ENCODE peak calls at places on chromosomes 16 and 17, in six cellular contexts. M, Z, L, O, I and H are unnamed samples.

GRCh38 chr17:45136846-45137560 is 1.5 kb downstream of the ACBD4 start:
- DNase-seq in I (no peak), O (no peak), L (no peak), M (no peak), Z (peak; percentile 63), H (peak; percentile 42)

GRCh38 chr17:12388206-12388605 is 277.5 kb upstream of the MYOCD start:
- DNase-seq in I (no peak), M (no peak), Z (no peak), O (peak; percentile 57), L (no peak), H (no peak)

GRCh38 chr17:35540589-35541404 is 3.3 kb upstream of the SLFN12L start:
- DNase-seq in O (peak; percentile 53), M (no peak), Z (no peak), I (peak; percentile 73), L (no peak), H (peak; percentile 25)

GRCh38 chr16:4101421-4102275 is 14.6 kb downstream of the ADCY9 start:
- DNase-seq in Z (peak; percentile 76), I (no peak), O (no peak), L (no peak), M (no peak), H (peak; percentile 36)

GRCh38 chr17:82960419-82961271 is 118.8 kb upstream of the METRNL start:
- DNase-seq in Z (peak; percentile 78), M (no peak), L (no peak), I (peak; percentile 63), O (no peak), H (no peak)

GRCh38 chr17:33560165-33560564 is 267.1 kb upstream of the ASIC2 start:
- DNase-seq in Z (no peak), I (no peak), O (peak; percentile 75), M (no peak), L (no peak), H (no peak)

GRCh38 chr16:7421578-7421977 is 88.9 kb downstream of the RBFOX1 start:
- DNase-seq in I (no peak), Z (no peak), O (no peak), L (no peak), M (no peak), H (no peak)

GRCh38 chr17:45963889-45964288 is 35.2 kb upstream of the STH start:
- DNase-seq in L (no peak), O (no peak), M (no peak), I (no peak), Z (peak; percentile 53), H (no peak)

GRCh38 chr16:57023541-57024249 is 34.3 kb downstream of the NLRC5 start:
- DNase-seq in O (no peak), L (no peak), I (no peak), Z (peak; percentile 65), M (no peak), H (no peak)

GRCh38 chr17:61831099-61831498 is 32.2 kb downstream of the BRIP1 start:
- DNase-seq in Z (no peak), L (no peak), I (no peak), M (no peak), O (no peak), H (no peak)

GRCh38 chr17:32111141-32111771 is 31.0 kb upstream of the RHOT1 start:
- DNase-seq in I (no peak), L (no peak), Z (peak; percentile 84), M (no peak), O (peak; percentile 23), H (peak; percentile 45)
- H3K27me3 ChIP-seq in I (no peaks in the 10 kb centered on the region), L (no peaks in the 10 kb centered on the region), Z (no peaks in the 10 kb centered on the region), M (no peaks in the 10 kb centered on the region), O (no peaks in the 10 kb centered on the region), H (no peaks in the 10 kb centered on the region)

GRCh38 chr16:23407436-23408125 is 45.4 kb downstream of the COG7 start:
- DNase-seq in O (no peak), L (no peak), I (no peak), Z (no peak), M (no peak), H (no peak)

GRCh38 chr16:23403547-23403946 is 49.4 kb downstream of the COG7 start:
- DNase-seq in Z (no peak), O (no peak), L (no peak), M (no peak), I (no peak), H (no peak)

GRCh38 chr16:23410176-23410575 is 42.8 kb downstream of the COG7 start:
- DNase-seq in I (no peak), O (no peak), M (no peak), L (peak; percentile 48), Z (no peak), H (no peak)

GRCh38 chr16:23406546-23407240 is 46.3 kb downstream of the COG7 start:
- DNase-seq in L (no peak), O (no peak), M (no peak), Z (no peak), I (no peak), H (no peak)

DNA sequence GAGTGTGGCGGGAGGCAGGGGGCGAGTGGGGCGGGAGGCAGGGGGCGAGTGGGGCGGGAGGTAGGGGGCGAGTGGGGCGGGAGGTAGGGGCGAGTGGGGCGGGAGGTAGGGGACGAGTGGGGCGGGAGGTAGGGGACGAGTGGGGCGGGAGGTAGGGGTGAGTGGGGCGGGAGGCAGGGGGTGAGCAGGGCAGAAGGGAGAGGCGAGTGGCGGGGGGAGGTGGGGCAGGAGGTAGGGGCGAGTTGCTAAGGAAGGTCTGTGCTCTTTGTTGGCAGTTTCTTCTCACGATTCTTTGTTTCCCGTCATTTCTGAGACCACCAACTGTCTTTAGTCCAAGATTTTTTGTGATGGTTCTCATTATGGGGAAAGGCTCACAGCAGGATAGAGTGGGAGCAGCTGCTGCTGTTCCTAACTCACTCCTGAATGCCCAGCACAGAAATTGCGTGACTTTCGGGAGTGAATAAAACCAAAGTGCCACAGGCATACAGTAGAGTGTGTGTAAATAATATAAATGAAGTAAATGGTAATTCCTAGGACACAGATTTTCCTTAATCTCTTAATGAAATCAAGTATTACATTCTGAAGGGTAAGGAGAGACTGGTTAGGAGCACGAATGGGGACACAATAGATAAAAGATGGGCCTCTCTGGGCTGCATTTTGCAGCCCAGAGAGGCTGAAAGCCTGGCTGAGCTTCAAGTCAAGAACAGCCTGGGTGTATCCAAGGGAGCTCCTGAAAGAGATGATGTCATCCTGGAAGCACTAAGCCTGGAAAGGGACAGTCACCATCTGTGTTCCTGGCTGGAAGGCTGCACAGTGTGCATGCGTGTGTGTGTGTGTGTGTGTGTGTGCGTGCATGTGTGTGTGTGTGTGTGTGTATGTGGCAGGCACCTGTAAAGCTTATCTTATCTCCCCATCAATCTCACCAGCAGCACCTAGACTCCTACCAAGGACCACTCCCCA is 44.5 kb downstream of the COG7 start:
- DNase-seq in M (no peak), O (peak; percentile 73), Z (no peak), I (no peak), L (no peak), H (peak; percentile 19)
- H3K4me1 ChIP-seq in M (no peaks in the 10 kb centered on the region), O (peaks cover 19% of the 10 kb centered on the region), Z (no peaks in the 10 kb centered on the region), I (no peaks in the 10 kb centered on the region), L (no peaks in the 10 kb centered on the region), H (no peaks in the 10 kb centered on the region)

DNA sequence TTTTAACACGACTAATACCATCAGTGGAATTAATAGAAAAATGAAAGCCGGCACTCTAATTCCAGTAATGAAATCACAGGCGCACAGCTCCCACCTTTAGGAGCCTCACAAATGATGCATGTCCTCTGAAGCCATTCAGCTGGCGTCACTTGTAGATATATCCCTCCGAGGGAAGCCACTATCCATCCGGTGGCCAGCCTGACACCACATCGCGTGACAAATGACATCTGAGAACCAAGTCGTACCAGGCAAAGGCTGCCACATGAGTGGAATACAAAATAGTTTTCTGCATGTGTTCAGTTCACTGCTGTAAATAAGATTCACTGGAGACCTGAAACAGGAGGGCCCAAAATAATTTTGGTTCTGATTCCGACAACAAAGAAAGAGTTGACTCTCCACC is 205.6 kb downstream of the GRIN2A start:
- DNase-seq in L (no peak), I (no peak), O (no peak), Z (no peak), M (no peak), H (no peak)
- H3K4me3 ChIP-seq in L (no peak overlapping the region), I (no peak overlapping the region), O (no peak overlapping the region), Z (no peak overlapping the region), M (no peak overlapping the region), H (no peak overlapping the region)

GRCh38 chr17:55332296-55333041 is 67.7 kb downstream of the HLF start:
- DNase-seq in M (no peak), L (no peak), O (no peak), I (peak; percentile 76), Z (no peak), H (no peak)
- H3K27me3 ChIP-seq in M (no peaks in the 10 kb centered on the region), L (no peaks in the 10 kb centered on the region), O (peaks cover 18% of the 10 kb centered on the region), I (no peaks in the 10 kb centered on the region), Z (no peaks in the 10 kb centered on the region), H (no peaks in the 10 kb centered on the region)